ENCODE peak calls at places on chromosome 15, in nine cellular contexts. G is H9, V is GM13976, J is GM10248, R is GM12865, W is coronary artery, U is AG04449, E is upper lobe of left lung, P is right lobe of liver. Q is an unnamed sample.

GRCh38 chr15:93929375-93930094 is 301.8 kb upstream of the MCTP2 start:
- DNase-seq in E (no peak), P (no peak), J (no peak), V (no peak), W (no peak), G (peak; percentile 35), R (no peak), U (peak; percentile 89), Q (no peak)

GRCh38 chr15:89827821-89828220 is 13.2 kb upstream of the ANPEP start:
- DNase-seq in P (peak; percentile 76), R (no peak), V (no peak), G (no peak), U (no peak), J (no peak), W (no peak), E (no peak), Q (no peak)

GRCh38 chr15:50228866-50229265 is 36.7 kb downstream of the HDC start:
- DNase-seq in R (no peak), V (no peak), G (no peak), J (no peak), P (no peak), U (no peak), W (no peak), E (no peak), Q (no peak)

GRCh38 chr15:76340802-76341365 is 4.3 kb downstream of the ISL2 start:
- DNase-seq in J (peak; percentile 58), V (peak; percentile 70), G (peak; percentile 40), P (no peak), R (peak; percentile 64), E (no peak), W (no peak), U (no peak), Q (peak; percentile 79)

GRCh38 chr15:60830479-60830878 is 351.5 kb upstream of the ICE2 start:
- DNase-seq in W (no peak), V (no peak), E (no peak), U (peak; percentile 23), J (no peak), G (no peak), R (no peak), P (no peak), Q (no peak)

GRCh38 chr15:78811124-78811824 is at the start of gene ADAMTS7:
- DNase-seq in G (peak; percentile 90), J (peak; percentile 93), V (peak; percentile 95), W (peak; percentile 83), U (no peak), P (no peak), E (peak; percentile 66), R (peak; percentile 82), Q (peak; percentile 98)

GRCh38 chr15:93152951-93153350 is 63.9 kb upstream of the RGMA start:
- DNase-seq in E (no peak), U (no peak), P (no peak), W (no peak), J (no peak), G (no peak), V (no peak), R (no peak), Q (no peak)

GRCh38 chr15:78093242-78094020 is 1.1 kb downstream of the SH2D7 start:
- DNase-seq in W (no peak), R (no peak), P (no peak), E (peak; percentile 15), V (no peak), J (no peak), G (no peak), U (peak; percentile 80), Q (no peak)

GRCh38 chr15:69712999-69713398 is 260.4 kb downstream of the RPLP1 start:
- DNase-seq in G (no peak), W (no peak), U (no peak), R (no peak), P (no peak), V (no peak), E (no peak), J (no peak), Q (no peak)

GRCh38 chr15:71201471-71201870 is 86.2 kb downstream of the THSD4 start:
- DNase-seq in G (no peak), U (no peak), R (no peak), P (no peak), V (no peak), J (no peak), E (peak; percentile 71), W (no peak), Q (no peak)

GRCh38 chr15:79540551-79540950 is 108.4 kb downstream of the MINAR1 start:
- DNase-seq in G (no peak), V (no peak), W (no peak), R (peak; percentile 9), U (no peak), E (no peak), P (no peak), J (no peak), Q (no peak)

GRCh38 chr15:43776101-43776717 is 557 bp downstream of the ELL3 start:
- DNase-seq in G (peak; percentile 73), R (peak; percentile 90), U (no peak), E (peak; percentile 48), P (no peak), W (no peak), V (peak; percentile 79), J (peak; percentile 80), Q (peak; percentile 76)

GRCh38 chr15:61749169-61749568 is 311.1 kb downstream of the VPS13C start:
- DNase-seq in E (no peak), U (no peak), V (no peak), W (no peak), J (no peak), P (no peak), R (no peak), G (no peak), Q (no peak)

GRCh38 chr15:95948371-95948770 is 382.1 kb upstream of the NR2F2 start:
- DNase-seq in G (no peak), E (no peak), U (no peak), V (no peak), P (no peak), R (no peak), J (no peak), W (no peak), Q (no peak)

GRCh38 chr15:76330281-76330680 is 6.3 kb upstream of the ISL2 start:
- DNase-seq in E (no peak), P (no peak), R (no peak), V (no peak), W (no peak), J (no peak), G (peak; percentile 69), U (no peak), Q (no peak)

GRCh38 chr15:67225336-67225735 is 29.1 kb downstream of the AAGAB start:
- DNase-seq in G (no peak), R (no peak), P (no peak), J (no peak), W (no peak), V (no peak), E (no peak), U (peak; percentile 45), Q (no peak)

GRCh38 chr15:33115191-33115861 is 79.2 kb downstream of the FMN1 start:
- DNase-seq in V (no peak), R (no peak), P (no peak), E (no peak), U (no peak), J (no peak), G (no peak), W (no peak), Q (no peak)
- TF ChIP-seq CTCF in V (no peak), R (no peak), P (no peak), E (no peak), U (no peak), J (no peak), G (no peak), W (no peak), Q (no peak)

GRCh38 chr15:57865294-57865693 is 158.8 kb downstream of the POLR2M start:
- DNase-seq in E (no peak), V (peak; percentile 10), G (peak; percentile 39), P (no peak), J (peak; percentile 14), W (no peak), R (peak; percentile 5), U (no peak), Q (no peak)
- TF ChIP-seq CTCF in E (peak; percentile 10), V (peak; percentile 24), G (peak; percentile 73), P (peak; percentile 42), J (peak; percentile 37), W (no peak), R (peak; percentile 54), U (no peak), Q (peak; percentile 42)

GRCh38 chr15:25695875-25696760 is 167.0 kb downstream of the ATP10A start:
- DNase-seq in J (no peak), W (no peak), E (no peak), G (no peak), V (no peak), P (no peak), U (no peak), R (no peak), Q (no peak)

GRCh38 chr15:25694238-25694584 is 168.9 kb downstream of the ATP10A start:
- DNase-seq in V (no peak), U (no peak), E (no peak), G (no peak), P (no peak), W (no peak), J (no peak), R (no peak), Q (no peak)

GRCh38 chr15:25694823-25695312 is 168.3 kb downstream of the ATP10A start:
- DNase-seq in E (no peak), V (no peak), U (no peak), G (no peak), W (no peak), J (no peak), P (no peak), R (no peak), Q (no peak)

GRCh38 chr15:25691544-25692430 is 171.3 kb downstream of the ATP10A start:
- DNase-seq in J (no peak), R (no peak), U (no peak), V (no peak), W (no peak), P (no peak), E (no peak), G (no peak), Q (no peak)

DNA sequence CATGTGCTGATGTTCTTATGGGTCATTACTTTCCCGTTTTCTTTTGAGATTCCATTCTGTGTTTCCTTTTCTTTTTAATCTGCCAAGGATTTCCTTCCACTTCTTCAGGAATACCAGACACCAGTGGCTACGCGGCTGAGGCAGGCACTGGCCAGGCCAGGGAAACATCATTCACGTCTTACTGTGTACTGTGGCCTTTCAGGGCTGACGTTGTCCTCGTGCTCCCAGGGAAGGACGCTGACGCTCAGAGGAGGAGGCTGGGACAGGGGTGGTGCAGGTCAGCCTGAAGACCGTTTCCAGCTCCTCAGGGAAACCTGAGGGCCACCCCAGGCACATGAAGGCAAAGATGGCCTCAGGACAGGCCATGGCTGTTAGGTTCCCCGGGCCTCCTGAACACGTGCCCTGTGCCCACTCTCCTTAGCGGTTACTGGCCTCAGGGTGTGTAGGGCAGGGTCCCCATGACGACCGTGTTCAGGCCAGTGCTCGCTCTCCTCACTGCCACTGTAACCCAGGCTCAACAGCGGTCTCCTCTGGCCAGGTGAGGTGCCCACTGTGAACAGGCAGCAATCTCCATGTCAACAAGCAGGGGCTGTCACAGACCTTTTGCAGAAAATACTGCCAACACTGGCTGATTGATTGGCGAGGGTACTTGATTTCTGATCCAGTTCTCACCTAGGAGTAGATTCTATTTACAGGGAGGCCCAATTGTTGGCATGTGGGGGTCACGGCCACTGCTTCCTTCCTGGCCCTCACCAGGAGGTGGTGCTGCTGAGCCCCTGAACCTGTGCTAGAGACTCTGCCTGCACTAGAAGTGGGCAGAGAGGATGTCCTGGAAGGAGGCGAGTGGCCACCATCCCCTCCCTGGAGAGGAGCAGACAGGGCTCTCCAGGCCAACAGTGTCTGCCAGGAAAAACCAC is 169.5 kb downstream of the ATP10A start:
- DNase-seq in R (peak; percentile 2), P (no peak), E (no peak), G (peak; percentile 74), J (no peak), U (no peak), V (no peak), W (no peak), Q (no peak)
- TF ChIP-seq CTCF in R (peak; percentile 47), P (peak; percentile 31), E (peak; percentile 42), G (peak; percentile 84), J (peak; percentile 39), U (peak; percentile 86), V (peak; percentile 31), W (peak; percentile 57), Q (peak; percentile 57)

GRCh38 chr15:75114796-75115195 is 86.9 kb upstream of the C15orf39 start:
- DNase-seq in J (no peak), E (no peak), P (no peak), U (no peak), G (no peak), V (no peak), R (no peak), W (no peak), Q (no peak)
- TF ChIP-seq CTCF in J (no peak), E (no peak), P (no peak), U (no peak), G (no peak), V (no peak), R (no peak), W (no peak), Q (no peak)